ENCODE peak calls at places on chromosomes 3 and 15, in five cellular contexts. E, S, F, K and N are unnamed samples. For H3K4me1, the result is how much of the 10 kb centered on the place peaks cover.

GRCh38 chr3:132788299-132788698 is 66.1 kb upstream of the NPHP3 start:
- DNase-seq in E (peak), S (no peak), F (no peak), K (no peak), N (no peak)

GRCh38 chr3:16060945-16061344 is 113.5 kb upstream of the GALNT15 start:
- DNase-seq in E (peak), S (no peak), F (peak), K (no peak), N (no peak)

GRCh38 chr15:80695099-80695910 is at the start of gene ABHD17C:
- DNase-seq in E (peak), S (peak), F (peak), K (peak), N (peak)

GRCh38 chr3:141077631-141078030 is 26.5 kb downstream of the SPSB4 start:
- DNase-seq in E (no peak), S (no peak), F (no peak), K (no peak), N (no peak)

GRCh38 chr15:39747326-39747725 is 35.3 kb downstream of the FSIP1 start:
- DNase-seq in E (peak), S (no peak), F (no peak), K (no peak), N (no peak)

GRCh38 chr3:18902081-18902793 is 246.1 kb upstream of the KCNH8 start:
- DNase-seq in E (no peak), S (no peak), F (no peak), K (no peak), N (no peak)

GRCh38 chr3:144312702-144313101 is 341.1 kb downstream of the DIPK2A start:
- DNase-seq in E (peak), S (no peak), F (no peak), K (no peak), N (no peak)

GRCh38 chr3:36591959-36592358 is 172.4 kb downstream of the DCLK3 start:
- DNase-seq in E (peak), S (no peak), F (no peak), K (no peak), N (no peak)

GRCh38 chr3:71421820-71422566 is 161.5 kb downstream of the FOXP1 start:
- DNase-seq in E (no peak), S (peak), F (no peak), K (no peak), N (no peak)

GRCh38 chr15:43218908-43219706 is 1.7 kb downstream of the EPB42 start:
- DNase-seq in E (peak), S (no peak), F (no peak), K (no peak), N (no peak)

GRCh38 chr15:77550275-77551251 is 82.1 kb downstream of the LINGO1 start:
- DNase-seq in E (no peak), S (no peak), F (no peak), K (no peak), N (no peak)

GRCh38 chr15:29361560-29361959 is 91.9 kb upstream of the NSMCE3 start:
- DNase-seq in E (no peak), S (no peak), F (no peak), K (no peak), N (no peak)

GRCh38 chr3:155747867-155748266 is 3.0 kb upstream of the PLCH1 start:
- DNase-seq in E (no peak), S (no peak), F (no peak), K (no peak), N (no peak)

GRCh38 chr3:40451551-40451950 is 5.6 kb upstream of the RPL14 start:
- DNase-seq in E (no peak), S (no peak), F (no peak), K (no peak), N (no peak)

GRCh38 chr3:29887450-29887849 is 606.6 kb downstream of the RBMS3 start:
- DNase-seq in E (no peak), S (no peak), F (no peak), K (no peak), N (no peak)

GRCh38 chr15:25848325-25848724 is 14.8 kb downstream of the ATP10A start:
- DNase-seq in E (no peak), S (no peak), F (no peak), K (no peak), N (no peak)

GRCh38 chr3:535566-536416 is 339.2 kb downstream of the CHL1 start:
- DNase-seq in E (peak), S (no peak), F (peak), K (peak), N (peak)

GRCh38 chr3:99172736-99173657 is 271.5 kb upstream of the DCBLD2 start:
- DNase-seq in E (peak), S (peak), F (no peak), K (no peak), N (peak)

GRCh38 chr3:134084230-134084950 is 54.7 kb upstream of the SLCO2A1 start:
- DNase-seq in E (no peak), S (no peak), F (no peak), K (no peak), N (no peak)

GRCh38 chr3:149077638-149078037 is 8.7 kb downstream of the HLTF start:
- DNase-seq in E (peak), S (no peak), F (no peak), K (no peak), N (no peak)

GRCh38 chr3:123416173-123416572 is 32.7 kb downstream of the ADCY5 start:
- DNase-seq in E (no peak), S (no peak), F (no peak), K (no peak), N (peak)

GRCh38 chr3:166734734-166735133 is 645.4 kb downstream of the ZBBX start:
- DNase-seq in E (no peak), S (no peak), F (no peak), K (no peak), N (no peak)

GRCh38 chr3:139674585-139675260 is 3.0 kb downstream of the NMNAT3 start:
- DNase-seq in E (no peak), S (no peak), F (no peak), K (no peak), N (no peak)

GRCh38 chr3:88180398-88180999 is 30.7 kb downstream of the C3orf38 start:
- DNase-seq in E (peak), S (peak), F (no peak), K (no peak), N (no peak)

GRCh38 chr3:188157407-188157806 is 3.5 kb downstream of the LPP start:
- DNase-seq in E (no peak), S (no peak), F (no peak), K (no peak), N (no peak)
- H3K4me3 ChIP-seq in E (no peak), S (no peak), F (no peak), K (no peak), N (no peak)

DNA sequence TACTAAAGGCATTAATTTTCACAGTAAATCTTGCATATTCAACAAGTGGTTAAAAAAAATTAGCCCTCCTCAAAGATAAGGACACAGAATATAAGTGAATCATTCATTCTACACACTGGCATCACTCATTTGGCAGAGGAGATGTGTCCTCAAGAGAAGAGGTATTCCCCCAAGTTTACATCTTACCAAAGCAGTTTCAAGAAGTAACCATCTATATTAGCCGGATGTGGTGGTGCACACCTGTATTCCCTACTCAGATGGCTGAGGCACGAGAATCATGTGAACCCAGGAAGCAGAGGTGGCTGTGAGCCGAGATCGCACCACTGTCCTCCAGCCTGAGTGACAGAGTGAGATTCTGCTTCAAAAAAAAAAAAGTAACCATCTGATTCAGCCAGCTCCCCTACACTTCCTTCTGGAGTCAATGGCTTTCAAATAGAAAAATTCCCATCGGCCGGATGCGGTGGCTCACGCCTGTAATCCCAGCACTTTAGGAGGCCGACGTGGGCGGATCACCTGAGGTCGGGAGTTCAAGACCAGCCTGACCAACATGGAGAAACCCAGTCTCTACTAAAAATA is 15.4 kb downstream of the RAF1 start:
- DNase-seq in E (no peak), S (no peak), F (no peak), K (no peak), N (no peak)
- H3K4me1 ChIP-seq in E (under half), S (under half), F (under half), K (under half), N (under half)

GRCh38 chr3:51992017-51992682 is 3.5 kb downstream of the RPL29 start:
- DNase-seq in E (no peak), S (no peak), F (no peak), K (no peak), N (no peak)
- H3K4me3 ChIP-seq in E (no peak), S (no peak), F (no peak), K (no peak), N (no peak)

GRCh38 chr15:90826886-90827435 is 41.4 kb upstream of the FURIN start:
- DNase-seq in E (no peak), S (no peak), F (no peak), K (no peak), N (peak)
- H3K4me1 ChIP-seq in E (under half), S (under half), F (under half), K (under half), N (under half)

DNA sequence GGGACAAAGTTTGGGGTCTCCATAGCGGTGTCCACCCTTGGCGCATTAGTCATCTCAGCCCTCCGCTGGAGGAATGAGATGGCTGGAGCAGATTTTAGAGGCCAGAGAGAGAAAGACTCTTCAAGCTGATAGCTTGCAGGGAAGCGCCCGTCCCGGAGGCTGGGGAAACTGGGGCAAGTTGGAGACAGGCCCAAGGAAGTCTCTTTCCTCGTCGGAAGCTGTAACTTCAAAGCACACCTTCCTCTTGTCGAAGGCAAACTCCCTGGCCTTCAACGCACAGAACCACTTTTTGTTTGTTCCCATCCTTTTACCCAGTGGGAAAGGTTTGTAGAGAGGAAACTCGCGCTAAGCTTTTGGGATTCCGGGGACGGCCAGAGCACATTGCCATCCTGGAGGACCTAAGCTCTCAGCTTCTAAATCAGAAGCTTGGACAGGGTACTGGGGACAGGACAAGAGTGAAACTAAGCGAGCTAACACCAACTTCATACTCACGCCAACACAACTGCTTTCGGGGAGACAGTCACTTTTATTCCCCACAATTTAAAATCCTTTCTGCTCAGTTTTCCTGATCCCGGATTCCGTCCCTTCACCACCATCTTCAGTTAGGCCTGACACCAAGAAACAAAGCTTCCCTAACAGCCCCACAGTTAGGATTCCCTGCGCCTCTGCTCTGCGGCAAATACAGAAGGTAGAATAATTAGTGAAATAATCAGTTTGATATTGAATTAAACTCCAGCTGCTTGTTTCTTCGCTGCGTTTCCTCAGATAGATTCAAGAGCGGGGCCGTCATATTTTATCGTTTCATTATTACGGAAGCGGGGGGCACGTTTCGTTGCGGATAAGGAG is 1.1 kb upstream of the EOMES start:
- DNase-seq in E (no peak), S (no peak), F (no peak), K (no peak), N (no peak)
- H3K4me3 ChIP-seq in E (no peak), S (no peak), F (peak), K (no peak), N (no peak)

GRCh38 chr3:127699946-127700300 is 27.2 kb downstream of the ABTB1 start:
- DNase-seq in E (no peak), S (no peak), F (no peak), K (no peak), N (peak)
- H3K4me1 ChIP-seq in E (under half), S (under half), F (under half), K (under half), N (under half)

GRCh38 chr15:48177383-48177874 is 666 bp downstream of the MYEF2 start:
- DNase-seq in E (peak), S (peak), F (no peak), K (no peak), N (no peak)

GRCh38 chr15:48177875-48178611 is at the start of gene MYEF2:
- DNase-seq in E (peak), S (peak), F (peak), K (peak), N (peak)

GRCh38 chr15:48176097-48176496 is 2.0 kb downstream of the MYEF2 start:
- DNase-seq in E (peak), S (no peak), F (no peak), K (no peak), N (no peak)

GRCh38 chr15:48176957-48177356 is 1.1 kb downstream of the MYEF2 start:
- DNase-seq in E (no peak), S (no peak), F (no peak), K (no peak), N (no peak)

GRCh38 chr15:48178612-48178931 is 477 bp upstream of the MYEF2 start:
- DNase-seq in E (no peak), S (no peak), F (no peak), K (no peak), N (no peak)
- H3K4me3 ChIP-seq in E (no peak), S (no peak), F (peak), K (no peak), N (peak)

DNA sequence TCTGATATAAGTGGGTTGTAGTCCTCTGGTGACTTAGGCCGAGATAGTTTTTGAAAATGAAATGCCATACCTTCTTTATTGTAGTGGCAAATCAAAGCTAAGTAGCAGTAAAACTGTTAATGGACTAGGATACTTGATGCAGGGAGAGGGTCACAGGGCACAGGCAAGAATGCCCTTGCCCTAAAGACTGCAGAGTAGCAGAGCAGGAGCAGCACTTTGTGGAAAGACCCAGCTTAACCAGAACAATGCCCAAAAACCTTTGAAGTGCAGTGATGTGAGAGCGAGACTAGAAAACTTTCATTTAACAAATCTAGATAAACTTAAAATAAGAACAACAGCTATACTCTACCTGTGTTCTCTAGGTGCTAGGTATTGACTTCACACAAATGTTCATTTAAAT is 121.9 kb downstream of the MBNL1 start:
- DNase-seq in E (no peak), S (no peak), F (no peak), K (no peak), N (no peak)
- H3K4me1 ChIP-seq in E (under half), S (under half), F (under half), K (under half), N (under half)